ENCODE peak calls at places on chromosome 14, in four cellular contexts. One of them, this sample, is unnamed.

GRCh38 chr14:106287506-106287905 is 761.1 kb downstream of the TMEM121 start:
- DNase-seq in foreskin keratinocyte: no peak
- DNase-seq in PC-9: no peak
- DNase-seq in RWPE1: no peak
- DNase-seq in this sample: no peak

GRCh38 chr14:55028476-55028875 is 1.4 kb downstream of the SOCS4 start:
- DNase-seq in foreskin keratinocyte: no peak
- DNase-seq in PC-9: no peak
- DNase-seq in RWPE1: no peak
- DNase-seq in this sample: no peak

GRCh38 chr14:56488306-56488705 is 91.3 kb upstream of the TMEM260 start:
- DNase-seq in PC-9: no peak
- DNase-seq in foreskin keratinocyte: peak; percentile 52
- DNase-seq in RWPE1: no peak
- DNase-seq in this sample: no peak

GRCh38 chr14:90531497-90531896 is 134.7 kb downstream of the CALM1 start:
- DNase-seq in PC-9: no peak
- DNase-seq in RWPE1: no peak
- DNase-seq in foreskin keratinocyte: no peak
- DNase-seq in this sample: no peak

GRCh38 chr14:52862652-52863338 is 71.4 kb upstream of the GNPNAT1 start:
- DNase-seq in RWPE1: peak; percentile 20
- DNase-seq in PC-9: no peak
- DNase-seq in foreskin keratinocyte: no peak
- DNase-seq in this sample: no peak

GRCh38 chr14:50399251-50400032 is 2.8 kb upstream of the CDKL1 start:
- DNase-seq in foreskin keratinocyte: no peak
- DNase-seq in PC-9: no peak
- DNase-seq in RWPE1: peak; percentile 13
- DNase-seq in this sample: no peak

GRCh38 chr14:104734601-104734990 is 10.6 kb downstream of the ADSS1 start:
- DNase-seq in foreskin keratinocyte: no peak
- DNase-seq in RWPE1: no peak
- DNase-seq in PC-9: no peak
- DNase-seq in this sample: no peak

GRCh38 chr14:67517083-67517482 is 16.0 kb upstream of the PLEKHH1 start:
- DNase-seq in PC-9: no peak
- DNase-seq in foreskin keratinocyte: no peak
- DNase-seq in RWPE1: no peak
- DNase-seq in this sample: no peak

GRCh38 chr14:99676657-99677056 is 7.4 kb upstream of the CYP46A1 start:
- DNase-seq in PC-9: no peak
- DNase-seq in foreskin keratinocyte: no peak
- DNase-seq in RWPE1: no peak
- DNase-seq in this sample: no peak

GRCh38 chr14:73240816-73241480 is 3.6 kb downstream of the PAPLN start:
- DNase-seq in foreskin keratinocyte: no peak
- DNase-seq in RWPE1: no peak
- DNase-seq in PC-9: no peak
- DNase-seq in this sample: no peak

GRCh38 chr14:33610121-33610520 is 340.8 kb downstream of the EGLN3 start:
- DNase-seq in RWPE1: no peak
- DNase-seq in foreskin keratinocyte: no peak
- DNase-seq in PC-9: no peak
- DNase-seq in this sample: no peak

GRCh38 chr14:55661029-55661428 is 81.0 kb downstream of the KTN1 start:
- DNase-seq in foreskin keratinocyte: no peak
- DNase-seq in PC-9: no peak
- DNase-seq in RWPE1: no peak
- DNase-seq in this sample: no peak

GRCh38 chr14:92586001-92586947 is 72.7 kb downstream of the RIN3 start:
- DNase-seq in foreskin keratinocyte: no peak
- DNase-seq in PC-9: no peak
- DNase-seq in RWPE1: no peak
- DNase-seq in this sample: no peak

GRCh38 chr14:60508707-60509437 is at the start of gene SIX6:
- DNase-seq in PC-9: no peak
- DNase-seq in foreskin keratinocyte: no peak
- DNase-seq in RWPE1: peak; percentile 16
- DNase-seq in this sample: no peak

GRCh38 chr14:61620130-61620946 is 75.0 kb upstream of the HIF1A start:
- DNase-seq in RWPE1: peak; percentile 14
- DNase-seq in PC-9: no peak
- DNase-seq in foreskin keratinocyte: no peak
- DNase-seq in this sample: no peak

GRCh38 chr14:75604979-75605825 is 26.8 kb downstream of the FLVCR2 start:
- DNase-seq in RWPE1: no peak
- DNase-seq in foreskin keratinocyte: no peak
- DNase-seq in PC-9: peak; percentile 32
- DNase-seq in this sample: no peak

GRCh38 chr14:54815016-54815415 is 87.6 kb downstream of the GCH1 start:
- DNase-seq in PC-9: no peak
- DNase-seq in foreskin keratinocyte: no peak
- DNase-seq in RWPE1: no peak
- DNase-seq in this sample: no peak

GRCh38 chr14:101471723-101472517 is 89.4 kb upstream of the DIO3 start:
- DNase-seq in RWPE1: no peak
- DNase-seq in PC-9: no peak
- DNase-seq in foreskin keratinocyte: no peak
- DNase-seq in this sample: no peak

GRCh38 chr14:105945891-105946290 is 419.5 kb downstream of the TMEM121 start:
- DNase-seq in foreskin keratinocyte: no peak
- DNase-seq in PC-9: no peak
- DNase-seq in RWPE1: no peak
- DNase-seq in this sample: no peak

GRCh38 chr14:92499216-92499615 is 14.4 kb upstream of the RIN3 start:
- DNase-seq in PC-9: no peak
- DNase-seq in RWPE1: no peak
- DNase-seq in foreskin keratinocyte: no peak
- DNase-seq in this sample: no peak

GRCh38 chr14:43449291-43449690 is 1057.8 kb downstream of the FSCB start:
- DNase-seq in RWPE1: no peak
- DNase-seq in foreskin keratinocyte: peak; percentile 0
- DNase-seq in PC-9: no peak
- DNase-seq in this sample: no peak

GRCh38 chr14:87434011-87434410 is 559.0 kb downstream of the GALC start:
- DNase-seq in foreskin keratinocyte: no peak
- DNase-seq in PC-9: no peak
- DNase-seq in RWPE1: no peak
- DNase-seq in this sample: no peak

GRCh38 chr14:31927348-31927826 is 149.7 kb upstream of the ARHGAP5 start:
- DNase-seq in RWPE1: peak; percentile 91
- DNase-seq in foreskin keratinocyte: peak; percentile 96
- DNase-seq in PC-9: peak; percentile 20
- DNase-seq in this sample: peak; percentile 75

GRCh38 chr14:32846821-32847220 is 91.9 kb upstream of the NPAS3 start:
- DNase-seq in RWPE1: no peak
- DNase-seq in foreskin keratinocyte: no peak
- DNase-seq in PC-9: no peak
- DNase-seq in this sample: no peak

GRCh38 chr14:104253223-104253822 is 114.9 kb downstream of the KIF26A start:
- DNase-seq in RWPE1: no peak
- DNase-seq in PC-9: no peak
- DNase-seq in foreskin keratinocyte: no peak
- DNase-seq in this sample: no peak

GRCh38 chr14:90388982-90389381 is 7.8 kb upstream of the CALM1 start:
- DNase-seq in PC-9: no peak
- DNase-seq in RWPE1: no peak
- DNase-seq in foreskin keratinocyte: peak; percentile 44
- DNase-seq in this sample: peak; percentile 62

GRCh38 chr14:50092006-50092555 is 24.3 kb downstream of the VCPKMT start:
- DNase-seq in PC-9: no peak
- DNase-seq in foreskin keratinocyte: no peak
- DNase-seq in RWPE1: no peak
- DNase-seq in this sample: no peak

GRCh38 chr14:104942586-104942985 is 17.9 kb downstream of the PLD4 start:
- DNase-seq in RWPE1: no peak
- DNase-seq in PC-9: no peak
- DNase-seq in foreskin keratinocyte: no peak
- DNase-seq in this sample: no peak

GRCh38 chr14:31263485-31264133 is 56.0 kb upstream of the HECTD1 start:
- DNase-seq in foreskin keratinocyte: peak; percentile 99
- DNase-seq in RWPE1: peak; percentile 92
- DNase-seq in PC-9: peak; percentile 77
- DNase-seq in this sample: peak; percentile 97

GRCh38 chr14:32606297-32606696 is 277.2 kb downstream of the AKAP6 start:
- DNase-seq in foreskin keratinocyte: peak; percentile 57
- DNase-seq in PC-9: no peak
- DNase-seq in RWPE1: peak; percentile 33
- DNase-seq in this sample: no peak

GRCh38 chr14:59356783-59357182 is 108.4 kb downstream of the GPR135 start:
- DNase-seq in RWPE1: no peak
- DNase-seq in PC-9: no peak
- DNase-seq in foreskin keratinocyte: no peak
- DNase-seq in this sample: no peak
- H3K27ac ChIP-seq in RWPE1: no peak overlapping the region
- H3K27ac ChIP-seq in PC-9: peak overlapping the region; percentile 82
- H3K27ac ChIP-seq in foreskin keratinocyte: peak overlapping the region; percentile 89
- H3K27ac ChIP-seq in this sample: peak overlapping the region; percentile 85

GRCh38 chr14:41549821-41550597 is 56.7 kb upstream of the LRFN5 start:
- DNase-seq in foreskin keratinocyte: peak; percentile 74
- DNase-seq in RWPE1: peak; percentile 2
- DNase-seq in PC-9: no peak
- DNase-seq in this sample: no peak

GRCh38 chr14:41548666-41549065 is 58.0 kb upstream of the LRFN5 start:
- DNase-seq in RWPE1: no peak
- DNase-seq in foreskin keratinocyte: no peak
- DNase-seq in PC-9: no peak
- DNase-seq in this sample: no peak

DNA sequence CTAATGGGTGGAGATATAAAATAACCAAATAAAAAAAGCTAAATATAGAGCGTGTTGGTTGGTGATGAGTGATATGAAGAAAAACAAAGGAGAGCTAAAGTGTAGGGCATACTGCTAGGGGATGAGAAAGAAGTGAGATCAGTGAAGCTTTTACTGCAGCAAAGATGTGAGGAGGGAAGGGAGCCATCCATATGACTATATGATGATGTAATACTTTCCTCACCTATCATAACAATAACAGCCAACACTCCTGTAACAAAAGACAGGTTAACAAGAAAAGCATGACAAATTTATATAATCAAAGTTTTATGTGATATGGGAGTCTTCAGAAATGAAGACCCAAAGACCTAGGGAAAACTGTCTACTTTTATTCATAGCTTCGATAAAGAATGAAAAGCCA is 57.4 kb upstream of the LRFN5 start:
- DNase-seq in foreskin keratinocyte: no peak
- DNase-seq in PC-9: no peak
- DNase-seq in RWPE1: no peak
- DNase-seq in this sample: no peak
- H3K27ac ChIP-seq in foreskin keratinocyte: peak overlapping the region; percentile 71
- H3K27ac ChIP-seq in PC-9: peak overlapping the region; percentile 41
- H3K27ac ChIP-seq in RWPE1: no peak overlapping the region
- H3K27ac ChIP-seq in this sample: peak overlapping the region; percentile 63

GRCh38 chr14:24181251-24182077 is 7.2 kb downstream of the IPO4 start:
- DNase-seq in PC-9: no peak
- DNase-seq in RWPE1: no peak
- DNase-seq in foreskin keratinocyte: no peak
- DNase-seq in this sample: no peak

GRCh38 chr14:24179294-24179960 is 7.5 kb downstream of the REC8 start:
- DNase-seq in foreskin keratinocyte: no peak
- DNase-seq in PC-9: no peak
- DNase-seq in RWPE1: no peak
- DNase-seq in this sample: no peak

GRCh38 chr14:24178399-24179178 is 6.7 kb downstream of the REC8 start:
- DNase-seq in PC-9: no peak
- DNase-seq in RWPE1: no peak
- DNase-seq in foreskin keratinocyte: no peak
- DNase-seq in this sample: no peak

GRCh38 chr14:24182110-24182882 is 6.3 kb downstream of the IPO4 start:
- DNase-seq in PC-9: no peak
- DNase-seq in foreskin keratinocyte: no peak
- DNase-seq in RWPE1: no peak
- DNase-seq in this sample: no peak

GRCh38 chr14:24179961-24180726 is 8.3 kb downstream of the REC8 start:
- DNase-seq in RWPE1: no peak
- DNase-seq in foreskin keratinocyte: peak; percentile 40
- DNase-seq in PC-9: no peak
- DNase-seq in this sample: no peak
- H3K27ac ChIP-seq in RWPE1: peak overlapping the region; percentile 60
- H3K27ac ChIP-seq in foreskin keratinocyte: no peak overlapping the region
- H3K27ac ChIP-seq in PC-9: no peak overlapping the region
- H3K27ac ChIP-seq in this sample: peak overlapping the region; percentile 12

GRCh38 chr14:21026988-21027315 is 2.1 kb upstream of the NDRG2 start:
- DNase-seq in PC-9: no peak
- DNase-seq in foreskin keratinocyte: no peak
- DNase-seq in RWPE1: no peak
- DNase-seq in this sample: no peak

GRCh38 chr14:21024668-21025373 is at the start of gene NDRG2:
- DNase-seq in RWPE1: peak; percentile 54
- DNase-seq in PC-9: peak; percentile 56
- DNase-seq in foreskin keratinocyte: no peak
- DNase-seq in this sample: no peak

GRCh38 chr14:21026251-21026987 is 1.6 kb upstream of the NDRG2 start:
- DNase-seq in PC-9: no peak
- DNase-seq in RWPE1: no peak
- DNase-seq in foreskin keratinocyte: no peak
- DNase-seq in this sample: no peak

GRCh38 chr14:21023817-21024667 is 819 bp downstream of the NDRG2 start:
- DNase-seq in foreskin keratinocyte: no peak
- DNase-seq in PC-9: no peak
- DNase-seq in RWPE1: no peak
- DNase-seq in this sample: no peak

GRCh38 chr14:21025374-21026151 is 702 bp upstream of the NDRG2 start:
- DNase-seq in RWPE1: no peak
- DNase-seq in foreskin keratinocyte: no peak
- DNase-seq in PC-9: no peak
- DNase-seq in this sample: no peak
- H3K27ac ChIP-seq in RWPE1: no peak overlapping the region
- H3K27ac ChIP-seq in foreskin keratinocyte: no peak overlapping the region
- H3K27ac ChIP-seq in PC-9: no peak overlapping the region
- H3K27ac ChIP-seq in this sample: no peak overlapping the region

GRCh38 chr14:95301527-95302187 is 18.1 kb downstream of the CLMN start:
- DNase-seq in PC-9: no peak
- DNase-seq in foreskin keratinocyte: no peak
- DNase-seq in RWPE1: no peak
- DNase-seq in this sample: no peak
- H3K27ac ChIP-seq in PC-9: no peak overlapping the region
- H3K27ac ChIP-seq in foreskin keratinocyte: no peak overlapping the region
- H3K27ac ChIP-seq in RWPE1: no peak overlapping the region
- H3K27ac ChIP-seq in this sample: no peak overlapping the region

GRCh38 chr14:36555998-36556743 is 26.2 kb downstream of the NKX2-8 start:
- DNase-seq in RWPE1: no peak
- DNase-seq in foreskin keratinocyte: no peak
- DNase-seq in PC-9: no peak
- DNase-seq in this sample: no peak
- H3K27ac ChIP-seq in RWPE1: no peak overlapping the region
- H3K27ac ChIP-seq in foreskin keratinocyte: no peak overlapping the region
- H3K27ac ChIP-seq in PC-9: no peak overlapping the region
- H3K27ac ChIP-seq in this sample: no peak overlapping the region

This sample was measured in epithelial cell of prostate.